ENCODE peak calls at places on chromosomes 7 and 10, in five cellular contexts. One of them, this sample, is unnamed.

GRCh38 chr7:121608785-121609184 is 212.7 kb upstream of the FAM3C start:
- DNase-seq in astrocyte of the spinal cord: no peak
- DNase-seq in endothelial cell: no peak
- DNase-seq in HL-60: no peak
- DNase-seq in activated CD8-positive, alpha-beta T cell treated with anti-CD3 and anti-CD28 coated beads for 36 hours: no peak
- DNase-seq in this sample: no peak

GRCh38 chr7:84490661-84491060 is 296.1 kb upstream of the SEMA3A start:
- DNase-seq in astrocyte of the spinal cord: peak; percentile 64
- DNase-seq in endothelial cell: no peak
- DNase-seq in HL-60: no peak
- DNase-seq in activated CD8-positive, alpha-beta T cell treated with anti-CD3 and anti-CD28 coated beads for 36 hours: no peak
- DNase-seq in this sample: no peak

GRCh38 chr10:44281089-44281613 is 103.7 kb downstream of the CXCL12 start:
- DNase-seq in astrocyte of the spinal cord: no peak
- DNase-seq in endothelial cell: no peak
- DNase-seq in HL-60: no peak
- DNase-seq in activated CD8-positive, alpha-beta T cell treated with anti-CD3 and anti-CD28 coated beads for 36 hours: no peak
- DNase-seq in this sample: no peak

GRCh38 chr10:69222157-69223027 is 2.3 kb downstream of the HKDC1 start:
- DNase-seq in astrocyte of the spinal cord: peak; percentile 87
- DNase-seq in endothelial cell: peak; percentile 31
- DNase-seq in HL-60: peak; percentile 80
- DNase-seq in activated CD8-positive, alpha-beta T cell treated with anti-CD3 and anti-CD28 coated beads for 36 hours: peak; percentile 92
- DNase-seq in this sample: peak; percentile 89

GRCh38 chr10:60397792-60398191 is 8.1 kb upstream of the ANK3 start:
- DNase-seq in astrocyte of the spinal cord: no peak
- DNase-seq in endothelial cell: no peak
- DNase-seq in HL-60: no peak
- DNase-seq in activated CD8-positive, alpha-beta T cell treated with anti-CD3 and anti-CD28 coated beads for 36 hours: no peak
- DNase-seq in this sample: no peak

GRCh38 chr10:88092265-88092664 is 228.8 kb downstream of the PTEN start:
- DNase-seq in astrocyte of the spinal cord: no peak
- DNase-seq in endothelial cell: no peak
- DNase-seq in HL-60: no peak
- DNase-seq in activated CD8-positive, alpha-beta T cell treated with anti-CD3 and anti-CD28 coated beads for 36 hours: no peak
- DNase-seq in this sample: no peak

GRCh38 chr10:62159357-62159756 is 109.3 kb downstream of the RTKN2 start:
- DNase-seq in astrocyte of the spinal cord: no peak
- DNase-seq in endothelial cell: no peak
- DNase-seq in HL-60: no peak
- DNase-seq in activated CD8-positive, alpha-beta T cell treated with anti-CD3 and anti-CD28 coated beads for 36 hours: no peak
- DNase-seq in this sample: no peak

GRCh38 chr7:44244282-44244681 is 43.5 kb downstream of the YKT6 start:
- DNase-seq in astrocyte of the spinal cord: no peak
- DNase-seq in endothelial cell: peak; percentile 69
- DNase-seq in HL-60: no peak
- DNase-seq in activated CD8-positive, alpha-beta T cell treated with anti-CD3 and anti-CD28 coated beads for 36 hours: peak; percentile 58
- DNase-seq in this sample: peak; percentile 78

GRCh38 chr10:99711129-99711719 is 20.7 kb downstream of the COX15 start:
- DNase-seq in astrocyte of the spinal cord: peak; percentile 67
- DNase-seq in endothelial cell: peak; percentile 22
- DNase-seq in HL-60: peak; percentile 51
- DNase-seq in activated CD8-positive, alpha-beta T cell treated with anti-CD3 and anti-CD28 coated beads for 36 hours: peak; percentile 56
- DNase-seq in this sample: peak; percentile 39

GRCh38 chr10:62454696-62455451 is 80.7 kb downstream of the ZNF365 start:
- DNase-seq in astrocyte of the spinal cord: peak; percentile 48
- DNase-seq in endothelial cell: no peak
- DNase-seq in HL-60: peak; percentile 21
- DNase-seq in activated CD8-positive, alpha-beta T cell treated with anti-CD3 and anti-CD28 coated beads for 36 hours: no peak
- DNase-seq in this sample: no peak

GRCh38 chr7:151782598-151783448 is 94.1 kb downstream of the PRKAG2 start:
- DNase-seq in astrocyte of the spinal cord: peak; percentile 39
- DNase-seq in endothelial cell: peak; percentile 83
- DNase-seq in HL-60: no peak
- DNase-seq in activated CD8-positive, alpha-beta T cell treated with anti-CD3 and anti-CD28 coated beads for 36 hours: peak; percentile 86
- DNase-seq in this sample: peak; percentile 87

GRCh38 chr7:49597805-49598204 is 175.6 kb upstream of the VWC2 start:
- DNase-seq in astrocyte of the spinal cord: no peak
- DNase-seq in endothelial cell: no peak
- DNase-seq in HL-60: peak; percentile 23
- DNase-seq in activated CD8-positive, alpha-beta T cell treated with anti-CD3 and anti-CD28 coated beads for 36 hours: no peak
- DNase-seq in this sample: no peak

GRCh38 chr10:73744690-73744994 is 470 bp downstream of the SEC24C start:
- DNase-seq in astrocyte of the spinal cord: peak; percentile 71
- DNase-seq in endothelial cell: peak; percentile 66
- DNase-seq in HL-60: no peak
- DNase-seq in activated CD8-positive, alpha-beta T cell treated with anti-CD3 and anti-CD28 coated beads for 36 hours: peak; percentile 85
- DNase-seq in this sample: peak; percentile 44

GRCh38 chr7:151018421-151019129 is 5.7 kb downstream of the ATG9B start:
- DNase-seq in astrocyte of the spinal cord: peak; percentile 22
- DNase-seq in endothelial cell: no peak
- DNase-seq in HL-60: no peak
- DNase-seq in activated CD8-positive, alpha-beta T cell treated with anti-CD3 and anti-CD28 coated beads for 36 hours: peak; percentile 68
- DNase-seq in this sample: no peak

GRCh38 chr7:46150202-46150601 is 229.1 kb upstream of the IGFBP3 start:
- DNase-seq in astrocyte of the spinal cord: no peak
- DNase-seq in endothelial cell: no peak
- DNase-seq in HL-60: no peak
- DNase-seq in activated CD8-positive, alpha-beta T cell treated with anti-CD3 and anti-CD28 coated beads for 36 hours: no peak
- DNase-seq in this sample: no peak

GRCh38 chr7:101918426-101918825 is 101.0 kb downstream of the CUX1 start:
- DNase-seq in astrocyte of the spinal cord: no peak
- DNase-seq in endothelial cell: no peak
- DNase-seq in HL-60: no peak
- DNase-seq in activated CD8-positive, alpha-beta T cell treated with anti-CD3 and anti-CD28 coated beads for 36 hours: no peak
- DNase-seq in this sample: no peak

GRCh38 chr7:95481768-95482167 is 4.0 kb upstream of the ASB4 start:
- DNase-seq in astrocyte of the spinal cord: no peak
- DNase-seq in endothelial cell: no peak
- DNase-seq in HL-60: no peak
- DNase-seq in activated CD8-positive, alpha-beta T cell treated with anti-CD3 and anti-CD28 coated beads for 36 hours: no peak
- DNase-seq in this sample: no peak

GRCh38 chr10:18773180-18773579 is 113.9 kb downstream of the ARL5B start:
- DNase-seq in astrocyte of the spinal cord: no peak
- DNase-seq in endothelial cell: no peak
- DNase-seq in HL-60: no peak
- DNase-seq in activated CD8-positive, alpha-beta T cell treated with anti-CD3 and anti-CD28 coated beads for 36 hours: no peak
- DNase-seq in this sample: no peak

GRCh38 chr7:43394441-43395130 is 188.3 kb upstream of the STK17A start:
- DNase-seq in astrocyte of the spinal cord: no peak
- DNase-seq in endothelial cell: no peak
- DNase-seq in HL-60: no peak
- DNase-seq in activated CD8-positive, alpha-beta T cell treated with anti-CD3 and anti-CD28 coated beads for 36 hours: no peak
- DNase-seq in this sample: no peak

GRCh38 chr10:89643812-89644690 is 991 bp downstream of the PANK1 start:
- DNase-seq in astrocyte of the spinal cord: peak; percentile 96
- DNase-seq in endothelial cell: peak; percentile 66
- DNase-seq in HL-60: peak; percentile 92
- DNase-seq in activated CD8-positive, alpha-beta T cell treated with anti-CD3 and anti-CD28 coated beads for 36 hours: peak; percentile 86
- DNase-seq in this sample: peak; percentile 91

GRCh38 chr7:29372351-29372931 is 177.9 kb downstream of the CHN2 start:
- DNase-seq in astrocyte of the spinal cord: no peak
- DNase-seq in endothelial cell: no peak
- DNase-seq in HL-60: no peak
- DNase-seq in activated CD8-positive, alpha-beta T cell treated with anti-CD3 and anti-CD28 coated beads for 36 hours: no peak
- DNase-seq in this sample: no peak

GRCh38 chr10:114940735-114941134 is 2.7 kb downstream of the TRUB1 start:
- DNase-seq in astrocyte of the spinal cord: peak; percentile 35
- DNase-seq in endothelial cell: no peak
- DNase-seq in HL-60: no peak
- DNase-seq in activated CD8-positive, alpha-beta T cell treated with anti-CD3 and anti-CD28 coated beads for 36 hours: no peak
- DNase-seq in this sample: no peak

GRCh38 chr10:128125416-128125943 is 743 bp downstream of the MKI67 start:
- DNase-seq in astrocyte of the spinal cord: peak; percentile 5
- DNase-seq in endothelial cell: no peak
- DNase-seq in HL-60: no peak
- DNase-seq in activated CD8-positive, alpha-beta T cell treated with anti-CD3 and anti-CD28 coated beads for 36 hours: peak; percentile 43
- DNase-seq in this sample: peak; percentile 22

GRCh38 chr10:96456296-96456840 is 57.4 kb downstream of the TLL2 start:
- DNase-seq in astrocyte of the spinal cord: no peak
- DNase-seq in endothelial cell: no peak
- DNase-seq in HL-60: no peak
- DNase-seq in activated CD8-positive, alpha-beta T cell treated with anti-CD3 and anti-CD28 coated beads for 36 hours: no peak
- DNase-seq in this sample: no peak

GRCh38 chr10:14560794-14561765 is 213.6 kb downstream of the FAM107B start:
- DNase-seq in astrocyte of the spinal cord: no peak
- DNase-seq in endothelial cell: no peak
- DNase-seq in HL-60: no peak
- DNase-seq in activated CD8-positive, alpha-beta T cell treated with anti-CD3 and anti-CD28 coated beads for 36 hours: peak; percentile 53
- DNase-seq in this sample: no peak

GRCh38 chr7:26143298-26144044 is 8.5 kb upstream of the NFE2L3 start:
- DNase-seq in astrocyte of the spinal cord: no peak
- DNase-seq in endothelial cell: no peak
- DNase-seq in HL-60: no peak
- DNase-seq in activated CD8-positive, alpha-beta T cell treated with anti-CD3 and anti-CD28 coated beads for 36 hours: no peak
- DNase-seq in this sample: no peak

GRCh38 chr7:81308643-81309354 is 389.9 kb upstream of the SEMA3C start:
- DNase-seq in astrocyte of the spinal cord: no peak
- DNase-seq in endothelial cell: no peak
- DNase-seq in HL-60: no peak
- DNase-seq in activated CD8-positive, alpha-beta T cell treated with anti-CD3 and anti-CD28 coated beads for 36 hours: no peak
- DNase-seq in this sample: no peak

GRCh38 chr10:118799779-118800178 is 45.0 kb upstream of the CACUL1 start:
- DNase-seq in astrocyte of the spinal cord: peak; percentile 8
- DNase-seq in endothelial cell: no peak
- DNase-seq in HL-60: no peak
- DNase-seq in activated CD8-positive, alpha-beta T cell treated with anti-CD3 and anti-CD28 coated beads for 36 hours: no peak
- DNase-seq in this sample: no peak

GRCh38 chr7:23700058-23700457 is 10.0 kb upstream of the STK31 start:
- DNase-seq in astrocyte of the spinal cord: no peak
- DNase-seq in endothelial cell: no peak
- DNase-seq in HL-60: no peak
- DNase-seq in activated CD8-positive, alpha-beta T cell treated with anti-CD3 and anti-CD28 coated beads for 36 hours: no peak
- DNase-seq in this sample: no peak

GRCh38 chr10:122567056-122567660 is 6.6 kb downstream of the DMBT1 start:
- DNase-seq in astrocyte of the spinal cord: no peak
- DNase-seq in endothelial cell: peak; percentile 53
- DNase-seq in HL-60: no peak
- DNase-seq in activated CD8-positive, alpha-beta T cell treated with anti-CD3 and anti-CD28 coated beads for 36 hours: peak; percentile 68
- DNase-seq in this sample: peak; percentile 41

GRCh38 chr7:3537210-3537875 is 236.3 kb downstream of the SDK1 start:
- DNase-seq in astrocyte of the spinal cord: peak; percentile 68
- DNase-seq in endothelial cell: no peak
- DNase-seq in HL-60: no peak
- DNase-seq in activated CD8-positive, alpha-beta T cell treated with anti-CD3 and anti-CD28 coated beads for 36 hours: no peak
- DNase-seq in this sample: no peak

GRCh38 chr7:124758327-124758726 is 7.3 kb downstream of the GPR37 start:
- DNase-seq in astrocyte of the spinal cord: no peak
- DNase-seq in endothelial cell: no peak
- DNase-seq in HL-60: no peak
- DNase-seq in activated CD8-positive, alpha-beta T cell treated with anti-CD3 and anti-CD28 coated beads for 36 hours: no peak
- DNase-seq in this sample: no peak
- TF ChIP-seq CTCF in astrocyte of the spinal cord: no peak
- TF ChIP-seq CTCF in endothelial cell: no peak
- TF ChIP-seq CTCF in HL-60: no peak
- TF ChIP-seq CTCF in activated CD8-positive, alpha-beta T cell treated with anti-CD3 and anti-CD28 coated beads for 36 hours: no peak
- TF ChIP-seq CTCF in this sample: no peak

GRCh38 chr7:116598278-116598677 is 73.4 kb downstream of the CAV1 start:
- DNase-seq in astrocyte of the spinal cord: no peak
- DNase-seq in endothelial cell: no peak
- DNase-seq in HL-60: no peak
- DNase-seq in activated CD8-positive, alpha-beta T cell treated with anti-CD3 and anti-CD28 coated beads for 36 hours: no peak
- DNase-seq in this sample: no peak
- TF ChIP-seq CTCF in astrocyte of the spinal cord: peak; percentile 35
- TF ChIP-seq CTCF in endothelial cell: no peak
- TF ChIP-seq CTCF in HL-60: no peak
- TF ChIP-seq CTCF in activated CD8-positive, alpha-beta T cell treated with anti-CD3 and anti-CD28 coated beads for 36 hours: no peak
- TF ChIP-seq CTCF in this sample: peak; percentile 27

DNA sequence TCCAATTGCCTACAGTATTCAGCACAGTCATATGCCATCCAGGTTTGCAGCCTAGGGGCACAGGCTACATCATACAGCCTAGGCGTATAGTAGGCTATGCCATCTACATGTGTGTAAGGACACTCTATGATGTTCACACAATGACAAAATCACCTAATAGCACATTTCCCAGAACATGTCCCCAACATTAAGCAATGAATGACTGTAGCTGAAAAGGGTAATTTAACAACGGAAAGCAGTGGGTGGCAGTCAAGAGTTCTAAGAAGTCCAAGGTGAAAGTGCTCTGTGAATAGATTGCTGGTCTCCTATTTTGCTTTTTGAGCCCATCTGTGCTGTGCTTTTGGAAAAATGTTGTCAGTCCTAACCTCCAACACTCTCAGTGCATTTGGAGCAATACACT is 162.6 kb downstream of the KLF6 start:
- DNase-seq in astrocyte of the spinal cord: no peak
- DNase-seq in endothelial cell: no peak
- DNase-seq in HL-60: no peak
- DNase-seq in activated CD8-positive, alpha-beta T cell treated with anti-CD3 and anti-CD28 coated beads for 36 hours: peak; percentile 56
- DNase-seq in this sample: no peak
- TF ChIP-seq CTCF in astrocyte of the spinal cord: no peak
- TF ChIP-seq CTCF in endothelial cell: no peak
- TF ChIP-seq CTCF in HL-60: no peak
- TF ChIP-seq CTCF in activated CD8-positive, alpha-beta T cell treated with anti-CD3 and anti-CD28 coated beads for 36 hours: no peak
- TF ChIP-seq CTCF in this sample: no peak

GRCh38 chr7:15687645-15688025 is 1.2 kb upstream of the MEOX2 start:
- DNase-seq in astrocyte of the spinal cord: no peak
- DNase-seq in endothelial cell: peak; percentile 36
- DNase-seq in HL-60: no peak
- DNase-seq in activated CD8-positive, alpha-beta T cell treated with anti-CD3 and anti-CD28 coated beads for 36 hours: no peak
- DNase-seq in this sample: no peak
- TF ChIP-seq CTCF in astrocyte of the spinal cord: no peak
- TF ChIP-seq CTCF in endothelial cell: no peak
- TF ChIP-seq CTCF in HL-60: no peak
- TF ChIP-seq CTCF in activated CD8-positive, alpha-beta T cell treated with anti-CD3 and anti-CD28 coated beads for 36 hours: no peak
- TF ChIP-seq CTCF in this sample: no peak